ENCODE peak calls at places on chromosomes 16 and 17, in eight cellular contexts. R is lower lobe of right lung, W is thyroid gland, X is hepatocyte, T is A549, F is uterus, U is left ventricle myocardium inferior, V is heart left ventricle. Q is an unnamed sample.

GRCh38 chr17:27206447-27206846 is 87.5 kb upstream of the WSB1 start:
- DNase-seq in T (peak; percentile 22), R (no peak), W (no peak), U (no peak), X (no peak), F (no peak), V (no peak), Q (no peak)

GRCh38 chr17:17723354-17724261 is 42.4 kb downstream of the RAI1 start:
- DNase-seq in W (peak; percentile 45), X (peak; percentile 85), V (no peak), F (no peak), T (no peak), R (no peak), U (no peak), Q (peak; percentile 83)

GRCh38 chr16:79564594-79565210 is 35.8 kb downstream of the MAF start:
- DNase-seq in F (no peak), U (no peak), W (no peak), T (no peak), X (peak; percentile 28), R (no peak), V (no peak), Q (no peak)

GRCh38 chr16:68987734-68988457 is 117.6 kb upstream of the HAS3 start:
- DNase-seq in U (no peak), R (no peak), W (no peak), F (no peak), X (no peak), T (no peak), V (no peak), Q (no peak)

GRCh38 chr16:49281843-49282642 is 405 bp upstream of the CBLN1 start:
- DNase-seq in V (peak; percentile 84), F (peak; percentile 26), T (peak; percentile 85), R (peak; percentile 89), U (peak; percentile 83), X (peak; percentile 95), W (peak; percentile 92), Q (peak; percentile 98)

GRCh38 chr17:5355416-5356129 is 63.9 kb downstream of the NUP88 start:
- DNase-seq in F (no peak), X (no peak), R (no peak), T (no peak), U (no peak), W (no peak), V (no peak), Q (peak; percentile 18)

GRCh38 chr17:4366312-4367063 is at the start of gene UBE2G1:
- DNase-seq in U (peak; percentile 98), X (peak; percentile 99), R (peak; percentile 99), V (peak; percentile 98), F (peak; percentile 97), T (peak; percentile 99), W (peak; percentile 98), Q (peak; percentile 98)

GRCh38 chr16:20944861-20945390 is 44.4 kb downstream of the LYRM1 start:
- DNase-seq in W (no peak), R (no peak), F (no peak), U (no peak), X (no peak), V (no peak), T (no peak), Q (no peak)

GRCh38 chr17:40598928-40599627 is 33.8 kb upstream of the CCR7 start:
- DNase-seq in X (no peak), F (peak; percentile 58), T (no peak), R (no peak), W (peak; percentile 73), V (no peak), U (no peak), Q (peak; percentile 53)

GRCh38 chr17:42283241-42284019 is 4.9 kb upstream of the STAT5A start:
- DNase-seq in U (no peak), F (no peak), W (no peak), X (no peak), T (no peak), V (no peak), R (no peak), Q (no peak)

GRCh38 chr17:29379084-29379811 is 10.9 kb upstream of the TAOK1 start:
- DNase-seq in U (no peak), X (no peak), W (no peak), T (no peak), F (no peak), R (no peak), V (no peak), Q (no peak)

GRCh38 chr17:40251576-40251975 is 32.5 kb downstream of the WIPF2 start:
- DNase-seq in X (peak; percentile 78), W (no peak), R (no peak), V (no peak), T (peak; percentile 64), F (peak; percentile 87), U (no peak), Q (no peak)

GRCh38 chr17:35917519-35918213 is 12.9 kb downstream of the RDM1 start:
- DNase-seq in F (no peak), U (no peak), V (no peak), T (no peak), X (no peak), R (no peak), W (no peak), Q (no peak)

GRCh38 chr17:56506349-56506748 is 87.2 kb upstream of the NOG start:
- DNase-seq in R (no peak), F (no peak), V (no peak), T (peak; percentile 5), X (peak; percentile 20), W (no peak), U (no peak), Q (no peak)

GRCh38 chr17:9987779-9988585 is 82.9 kb upstream of the RCVRN start:
- DNase-seq in R (peak; percentile 54), T (peak; percentile 57), U (peak; percentile 31), W (peak; percentile 8), V (no peak), F (no peak), X (peak; percentile 60), Q (peak; percentile 58)

GRCh38 chr17:16190703-16191360 is 24.5 kb downstream of the NCOR1 start:
- DNase-seq in F (no peak), X (no peak), T (no peak), R (no peak), U (no peak), W (no peak), V (no peak), Q (no peak)
- H3K27ac ChIP-seq in F (no peak overlapping the region), X (no peak overlapping the region), T (no peak overlapping the region), R (no peak overlapping the region), U (peak overlapping the region; percentile 58), W (no peak overlapping the region), V (peak overlapping the region; percentile 31), Q (peak overlapping the region; percentile 60)

DNA sequence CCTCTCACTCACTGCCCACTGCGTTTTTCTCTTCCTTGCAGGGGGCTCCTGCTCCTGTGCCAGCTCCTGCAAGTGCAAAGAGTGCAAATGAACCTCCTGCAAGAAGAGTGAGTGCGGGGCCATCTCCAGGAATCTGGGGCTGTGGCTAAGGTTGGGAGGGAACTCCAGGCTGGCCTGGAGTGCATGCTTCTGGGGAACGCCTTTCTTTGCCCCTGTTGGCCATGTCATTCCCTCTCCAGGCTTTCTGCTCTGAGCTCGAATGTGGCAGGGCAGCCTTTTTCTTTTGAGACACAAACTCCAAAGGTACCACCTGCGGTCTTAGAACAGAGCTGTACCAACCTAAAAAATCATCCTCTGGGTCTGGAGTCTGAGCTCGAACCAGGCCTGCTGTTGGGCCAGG is 7.4 kb upstream of the MT1E start:
- DNase-seq in T (no peak), V (no peak), U (no peak), R (no peak), W (no peak), X (no peak), F (no peak), Q (no peak)
- H3K4me3 ChIP-seq in T (no peak overlapping the region), V (peak overlapping the region; percentile 38), U (peak overlapping the region; percentile 66), R (peak overlapping the region; percentile 52), W (no peak overlapping the region), X (no peak overlapping the region), F (no peak overlapping the region), Q (no peak overlapping the region)

DNA sequence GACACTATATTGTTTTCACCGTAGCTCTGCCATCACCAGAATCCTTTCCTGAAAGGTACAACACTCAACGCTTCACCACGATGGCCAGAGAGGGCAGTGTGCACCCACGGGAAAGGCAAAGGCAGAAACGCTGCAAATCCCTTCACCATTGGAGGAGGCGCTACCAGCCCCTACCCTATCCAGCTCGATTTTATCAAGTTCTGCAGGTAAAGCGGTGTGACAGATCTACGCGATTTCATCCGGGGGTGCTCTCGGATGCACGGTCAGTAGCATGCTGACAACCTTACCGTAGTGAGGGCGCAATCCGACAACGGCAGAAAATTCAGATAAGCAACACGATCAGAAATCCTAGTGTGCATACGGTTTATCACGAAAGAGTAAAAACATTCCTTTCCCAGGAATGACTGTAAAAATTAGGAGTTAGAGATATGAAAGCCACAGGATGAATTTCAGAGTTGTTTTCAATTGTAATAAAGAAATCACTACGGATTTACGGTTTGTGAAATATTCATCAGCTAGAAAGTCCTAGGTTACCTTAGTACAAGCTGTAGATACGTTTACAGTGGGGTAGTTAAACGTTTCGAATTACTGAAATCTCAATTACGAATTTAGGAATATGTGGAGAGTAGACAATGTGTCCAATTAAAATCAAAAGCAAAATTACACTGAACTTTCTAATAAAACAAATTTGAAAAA is 1.8 kb downstream of the NETO2 start:
- DNase-seq in T (peak; percentile 92), U (peak; percentile 72), W (peak; percentile 89), X (peak; percentile 89), V (peak; percentile 75), F (peak; percentile 48), R (peak; percentile 82), Q (peak; percentile 89)
- H3K27ac ChIP-seq in T (peak overlapping the region; percentile 95), U (peak overlapping the region; percentile 80), W (no peak overlapping the region), X (no peak overlapping the region), V (peak overlapping the region; percentile 60), F (no peak overlapping the region), R (no peak overlapping the region), Q (no peak overlapping the region)

GRCh38 chr17:61396586-61397085 is 3.0 kb upstream of the TBX2 start:
- DNase-seq in F (no peak), T (no peak), W (no peak), V (no peak), U (no peak), X (no peak), R (peak; percentile 52), Q (no peak)

GRCh38 chr17:61393904-61394629 is 5.6 kb upstream of the TBX2 start:
- DNase-seq in T (no peak), V (no peak), R (peak; percentile 38), X (peak; percentile 40), F (no peak), U (no peak), W (no peak), Q (peak; percentile 77)

GRCh38 chr17:61395983-61396585 is 3.6 kb upstream of the TBX2 start:
- DNase-seq in V (no peak), F (no peak), W (no peak), T (no peak), X (no peak), R (peak; percentile 45), U (no peak), Q (peak; percentile 65)

GRCh38 chr17:61394630-61395408 is 4.8 kb upstream of the TBX2 start:
- DNase-seq in X (no peak), W (no peak), V (no peak), F (no peak), U (no peak), T (no peak), R (peak; percentile 46), Q (no peak)

DNA sequence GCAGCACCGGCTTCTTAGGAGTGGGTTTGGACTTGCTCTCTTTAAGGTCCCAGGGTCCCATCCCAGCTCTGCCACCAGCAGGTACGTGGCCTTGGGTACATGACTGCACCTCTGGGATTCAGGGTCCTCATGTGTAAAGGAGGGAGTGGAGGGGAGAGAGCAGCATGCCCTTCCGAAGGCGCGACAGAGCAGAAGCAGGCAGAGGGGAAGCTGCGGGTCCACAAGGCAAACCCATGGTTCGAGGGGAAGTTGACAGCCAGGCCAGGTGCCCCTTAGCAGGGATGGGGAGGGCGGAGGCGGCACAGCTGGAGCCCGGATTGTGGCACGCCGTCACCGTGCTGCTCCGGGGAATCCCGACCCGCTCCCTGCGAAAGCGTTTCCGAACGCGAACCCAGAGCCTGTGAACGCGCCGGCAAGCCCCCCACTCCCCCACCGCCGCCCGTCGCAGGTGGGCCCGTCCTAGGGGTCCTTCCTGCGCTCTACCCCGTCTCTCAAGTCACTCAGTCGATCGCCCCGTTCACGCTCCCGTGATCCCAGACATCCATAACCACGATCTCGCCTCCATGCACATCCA is 4.1 kb upstream of the TBX2 start:
- DNase-seq in T (no peak), V (no peak), X (no peak), U (no peak), W (no peak), R (peak; percentile 44), F (no peak), Q (no peak)
- H3K4me3 ChIP-seq in T (no peak overlapping the region), V (peak overlapping the region; percentile 55), X (peak overlapping the region; percentile 75), U (peak overlapping the region; percentile 77), W (no peak overlapping the region), R (peak overlapping the region; percentile 67), F (no peak overlapping the region), Q (peak overlapping the region; percentile 63)